ENCODE peak calls at places on chromosomes 3 and 15, in six cellular contexts. L is gastrocnemius medialis, A is brain microvascular endothelial cell, N is astrocyte, X is foreskin fibroblast, P is IMR-90. M is an unnamed sample.

GRCh38 chr15:91898843-91899242 is 45.3 kb downstream of the SLCO3A1 start:
- DNase-seq in L (no peak), A (no peak), N (no peak), X (no peak), P (no peak), M (no peak)

GRCh38 chr3:140430494-140430893 is 247.4 kb upstream of the TRIM42 start:
- DNase-seq in L (no peak), A (no peak), N (no peak), X (no peak), P (no peak), M (no peak)

GRCh38 chr15:71093089-71094024 is 21.9 kb upstream of the THSD4 start:
- DNase-seq in L (no peak), A (peak; percentile 84), N (peak; percentile 90), X (peak; percentile 83), P (peak; percentile 82), M (peak; percentile 79)

GRCh38 chr15:85649372-85649771 is 145.4 kb downstream of the KLHL25 start:
- DNase-seq in L (no peak), A (peak; percentile 86), N (peak; percentile 74), X (peak; percentile 90), P (peak; percentile 90), M (peak; percentile 92)

GRCh38 chr3:12938258-12938711 is 96.9 kb upstream of the RPL32 start:
- DNase-seq in L (no peak), A (no peak), N (no peak), X (peak; percentile 44), P (peak; percentile 57), M (peak; percentile 26)

GRCh38 chr3:23900744-23901143 is 16.0 kb downstream of the NKIRAS1 start:
- DNase-seq in L (no peak), A (no peak), N (no peak), X (peak; percentile 35), P (peak; percentile 71), M (peak; percentile 74)

GRCh38 chr3:156106721-156107373 is 13.5 kb upstream of the KCNAB1 start:
- DNase-seq in L (no peak), A (no peak), N (no peak), X (no peak), P (no peak), M (peak; percentile 2)

GRCh38 chr3:15953841-15954240 is 156.1 kb upstream of the ANKRD28 start:
- DNase-seq in L (no peak), A (no peak), N (no peak), X (no peak), P (no peak), M (no peak)

GRCh38 chr3:135918600-135918999 is 46.9 kb upstream of the PPP2R3A start:
- DNase-seq in L (no peak), A (no peak), N (peak; percentile 37), X (no peak), P (peak; percentile 67), M (peak; percentile 76)

GRCh38 chr15:83845230-83845629 is 191.3 kb downstream of the ADAMTSL3 start:
- DNase-seq in L (no peak), A (peak; percentile 71), N (peak; percentile 83), X (peak; percentile 85), P (peak; percentile 94), M (peak; percentile 94)

GRCh38 chr3:46027736-46028397 is 584 bp upstream of the XCR1 start:
- DNase-seq in L (no peak), A (no peak), N (no peak), X (no peak), P (no peak), M (no peak)

GRCh38 chr3:149224736-149225594 is 3.3 kb upstream of the CP start:
- DNase-seq in L (no peak), A (peak; percentile 81), N (peak; percentile 85), X (peak; percentile 75), P (peak; percentile 92), M (peak; percentile 90)

GRCh38 chr15:70835415-70835814 is 18.5 kb downstream of the LARP6 start:
- DNase-seq in L (peak; percentile 55), A (no peak), N (no peak), X (no peak), P (no peak), M (no peak)

GRCh38 chr3:112303811-112304325 is 9.9 kb upstream of the SLC9C1 start:
- DNase-seq in L (no peak), A (peak; percentile 20), N (peak; percentile 29), X (no peak), P (peak; percentile 28), M (peak; percentile 64)

GRCh38 chr3:149812165-149812605 is 830 bp upstream of the RNF13 start:
- DNase-seq in L (no peak), A (no peak), N (no peak), X (no peak), P (no peak), M (no peak)

GRCh38 chr3:39148116-39149058 is 5.0 kb downstream of the CSRNP1 start:
- DNase-seq in L (no peak), A (peak; percentile 60), N (peak; percentile 44), X (no peak), P (peak; percentile 75), M (peak; percentile 83)

GRCh38 chr3:143352031-143352623 is 232.6 kb downstream of the CHST2 start:
- DNase-seq in L (no peak), A (no peak), N (no peak), X (no peak), P (no peak), M (no peak)

GRCh38 chr3:137770066-137770805 is 6.1 kb downstream of the SOX14 start:
- DNase-seq in L (no peak), A (no peak), N (no peak), X (peak; percentile 7), P (no peak), M (no peak)

GRCh38 chr3:20480771-20481170 is 294.8 kb upstream of the SGO1 start:
- DNase-seq in L (no peak), A (peak; percentile 43), N (peak; percentile 36), X (peak; percentile 18), P (no peak), M (peak; percentile 3)

GRCh38 chr3:27630892-27631291 is 91.2 kb downstream of the EOMES start:
- DNase-seq in L (no peak), A (no peak), N (peak; percentile 58), X (peak; percentile 40), P (peak; percentile 82), M (peak; percentile 36)

GRCh38 chr15:101014276-101014675 is 95.1 kb downstream of the LRRK1 start:
- DNase-seq in L (no peak), A (no peak), N (no peak), X (no peak), P (no peak), M (no peak)

GRCh38 chr15:98953950-98954349 is 53.6 kb downstream of the PGPEP1L start:
- DNase-seq in L (no peak), A (no peak), N (peak; percentile 18), X (no peak), P (no peak), M (no peak)

GRCh38 chr3:69080233-69080644 is at the start of gene UBA3:
- DNase-seq in L (peak; percentile 86), A (peak; percentile 79), N (peak; percentile 64), X (peak; percentile 78), P (peak; percentile 77), M (peak; percentile 88)

GRCh38 chr15:63836579-63836978 is 2.8 kb upstream of the HERC1 start:
- DNase-seq in L (no peak), A (peak; percentile 36), N (no peak), X (peak; percentile 8), P (no peak), M (no peak)

GRCh38 chr15:28984421-28985375 is 98.9 kb downstream of the APBA2 start:
- DNase-seq in L (no peak), A (peak; percentile 60), N (peak; percentile 64), X (peak; percentile 79), P (peak; percentile 82), M (peak; percentile 81)

GRCh38 chr3:4472766-4473165 is 5.7 kb upstream of the SUMF1 start:
- DNase-seq in L (no peak), A (no peak), N (no peak), X (no peak), P (no peak), M (no peak)

GRCh38 chr3:145719118-145719517 is 441.9 kb downstream of the PLOD2 start:
- DNase-seq in L (no peak), A (no peak), N (no peak), X (no peak), P (no peak), M (no peak)

GRCh38 chr15:56739964-56740640 is 6.8 kb upstream of the ZNF280D start:
- DNase-seq in L (no peak), A (no peak), N (no peak), X (no peak), P (no peak), M (no peak)
- TF ChIP-seq CTCF in L (no peak), A (peak; percentile 51), N (no peak), X (no peak), P (no peak), M (peak; percentile 31)

GRCh38 chr3:151327571-151328198 is 1.7 kb downstream of the P2RY13 start:
- DNase-seq in L (no peak), A (no peak), N (no peak), X (no peak), P (peak; percentile 34), M (peak; percentile 59)

GRCh38 chr3:151330374-151330773 is 1.0 kb upstream of the P2RY13 start:
- DNase-seq in L (no peak), A (no peak), N (no peak), X (no peak), P (no peak), M (no peak)

GRCh38 chr3:151330899-151331298 is 1.6 kb upstream of the P2RY13 start:
- DNase-seq in L (no peak), A (no peak), N (no peak), X (no peak), P (peak; percentile 20), M (peak; percentile 52)

GRCh38 chr3:151329368-151329767 is at the start of gene P2RY13:
- DNase-seq in L (no peak), A (no peak), N (no peak), X (no peak), P (no peak), M (no peak)

DNA sequence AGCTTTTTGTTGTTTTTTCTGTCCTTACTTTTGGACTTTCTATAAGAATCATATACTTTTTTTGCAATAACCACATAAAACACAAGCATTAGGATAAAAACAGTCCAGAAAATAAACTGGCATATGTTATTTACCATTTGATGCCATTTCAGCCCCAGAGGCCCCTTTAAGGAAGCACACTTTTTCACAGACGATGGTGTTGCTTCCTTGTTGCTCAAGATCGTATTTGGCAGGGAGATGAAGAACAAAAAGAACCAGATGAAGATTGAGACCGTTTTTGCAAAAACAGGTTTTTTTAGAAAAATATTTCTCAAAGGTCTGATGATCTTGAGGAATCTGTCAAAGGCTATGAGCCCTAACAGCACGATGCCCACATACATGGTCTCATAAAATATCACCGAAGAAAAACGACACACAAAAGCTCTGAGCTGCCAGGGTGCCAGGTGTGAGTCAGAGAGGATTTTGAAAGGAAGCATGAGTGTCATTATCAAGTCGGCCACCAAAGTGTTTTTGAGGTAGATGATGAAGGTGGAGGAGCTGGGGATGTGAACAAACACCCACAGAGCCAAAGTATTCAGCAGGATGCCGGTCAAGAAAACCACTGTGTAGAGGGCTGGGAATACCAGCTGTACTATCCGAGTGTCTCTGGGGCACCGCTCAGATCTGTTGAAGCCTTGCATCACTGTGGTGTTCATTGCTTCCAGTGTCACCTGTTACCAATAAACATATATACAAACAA is 882 bp downstream of the P2RY13 start:
- DNase-seq in L (no peak), A (no peak), N (no peak), X (no peak), P (no peak), M (peak; percentile 50)
- H3K4me3 ChIP-seq in L (peak overlapping the region; percentile 11), A (no peak overlapping the region), N (no peak overlapping the region), X (no peak overlapping the region), P (no peak overlapping the region), M (no peak overlapping the region)

GRCh38 chr3:194967126-194968117 is 281.7 kb downstream of the FAM43A start:
- DNase-seq in L (no peak), A (no peak), N (no peak), X (peak; percentile 7), P (no peak), M (no peak)
- TF ChIP-seq CTCF in L (no peak), A (no peak), N (no peak), X (peak; percentile 14), P (no peak), M (peak; percentile 17)

GRCh38 chr3:196624907-196625306 is 14.6 kb upstream of the NRROS start:
- DNase-seq in L (peak; percentile 16), A (no peak), N (no peak), X (no peak), P (no peak), M (no peak)
- H3K4me3 ChIP-seq in L (no peak overlapping the region), A (no peak overlapping the region), N (no peak overlapping the region), X (no peak overlapping the region), P (no peak overlapping the region), M (no peak overlapping the region)